ENCODE peak calls at places on chromosome 7, in eight cellular contexts. One of them, this sample, is unnamed.

GRCh38 chr7:106421181-106421762 is 136.5 kb upstream of the NAMPT start:
- DNase-seq in upper lobe of right lung: peak
- DNase-seq in type B pancreatic cell: no peak
- DNase-seq in HCT116: no peak
- DNase-seq in coronary artery: peak
- DNase-seq in HepG2: no peak
- DNase-seq in endothelial cell of umbilical vein: peak
- DNase-seq in transverse colon: peak
- DNase-seq in this sample: no peak

GRCh38 chr7:116138202-116138801 is 72.0 kb upstream of the TES start:
- DNase-seq in upper lobe of right lung: no peak
- DNase-seq in type B pancreatic cell: no peak
- DNase-seq in HCT116: peak
- DNase-seq in coronary artery: no peak
- DNase-seq in HepG2: peak
- DNase-seq in endothelial cell of umbilical vein: peak
- DNase-seq in transverse colon: no peak
- DNase-seq in this sample: no peak

GRCh38 chr7:71626206-71626605 is 494.3 kb downstream of the GALNT17 start:
- DNase-seq in upper lobe of right lung: no peak
- DNase-seq in type B pancreatic cell: no peak
- DNase-seq in HCT116: no peak
- DNase-seq in coronary artery: no peak
- DNase-seq in HepG2: no peak
- DNase-seq in endothelial cell of umbilical vein: no peak
- DNase-seq in transverse colon: no peak
- DNase-seq in this sample: no peak

GRCh38 chr7:7889791-7890568 is 78.6 kb upstream of the GLCCI1 start:
- DNase-seq in upper lobe of right lung: no peak
- DNase-seq in type B pancreatic cell: no peak
- DNase-seq in HCT116: no peak
- DNase-seq in coronary artery: no peak
- DNase-seq in HepG2: no peak
- DNase-seq in endothelial cell of umbilical vein: no peak
- DNase-seq in transverse colon: no peak
- DNase-seq in this sample: no peak

GRCh38 chr7:152076324-152076821 is 50.9 kb downstream of the GALNT11 start:
- DNase-seq in upper lobe of right lung: no peak
- DNase-seq in type B pancreatic cell: no peak
- DNase-seq in HCT116: peak
- DNase-seq in coronary artery: no peak
- DNase-seq in HepG2: peak
- DNase-seq in endothelial cell of umbilical vein: peak
- DNase-seq in transverse colon: peak
- DNase-seq in this sample: no peak

GRCh38 chr7:94423865-94424264 is 29.2 kb downstream of the COL1A2 start:
- DNase-seq in upper lobe of right lung: no peak
- DNase-seq in type B pancreatic cell: no peak
- DNase-seq in HCT116: no peak
- DNase-seq in coronary artery: no peak
- DNase-seq in HepG2: no peak
- DNase-seq in endothelial cell of umbilical vein: no peak
- DNase-seq in transverse colon: no peak
- DNase-seq in this sample: no peak

GRCh38 chr7:70696139-70696782 is 435.7 kb upstream of the GALNT17 start:
- DNase-seq in upper lobe of right lung: no peak
- DNase-seq in type B pancreatic cell: no peak
- DNase-seq in HCT116: no peak
- DNase-seq in coronary artery: no peak
- DNase-seq in HepG2: no peak
- DNase-seq in endothelial cell of umbilical vein: no peak
- DNase-seq in transverse colon: no peak
- DNase-seq in this sample: no peak

GRCh38 chr7:135510603-135511183 is 791 bp upstream of the CNOT4 start:
- DNase-seq in upper lobe of right lung: no peak
- DNase-seq in type B pancreatic cell: no peak
- DNase-seq in HCT116: no peak
- DNase-seq in coronary artery: no peak
- DNase-seq in HepG2: peak
- DNase-seq in endothelial cell of umbilical vein: peak
- DNase-seq in transverse colon: no peak
- DNase-seq in this sample: no peak

GRCh38 chr7:106504620-106505019 is 156.3 kb downstream of the CCDC71L start:
- DNase-seq in upper lobe of right lung: no peak
- DNase-seq in type B pancreatic cell: no peak
- DNase-seq in HCT116: no peak
- DNase-seq in coronary artery: no peak
- DNase-seq in HepG2: no peak
- DNase-seq in endothelial cell of umbilical vein: no peak
- DNase-seq in transverse colon: no peak
- DNase-seq in this sample: no peak

GRCh38 chr7:105909742-105910141 is 33.3 kb upstream of the ATXN7L1 start:
- DNase-seq in upper lobe of right lung: no peak
- DNase-seq in type B pancreatic cell: no peak
- DNase-seq in HCT116: no peak
- DNase-seq in coronary artery: no peak
- DNase-seq in HepG2: no peak
- DNase-seq in endothelial cell of umbilical vein: no peak
- DNase-seq in transverse colon: no peak
- DNase-seq in this sample: no peak

GRCh38 chr7:134448359-134449229 is 10.3 kb downstream of the AKR1B1 start:
- DNase-seq in upper lobe of right lung: no peak
- DNase-seq in type B pancreatic cell: no peak
- DNase-seq in HCT116: peak
- DNase-seq in coronary artery: no peak
- DNase-seq in HepG2: no peak
- DNase-seq in endothelial cell of umbilical vein: peak
- DNase-seq in transverse colon: no peak
- DNase-seq in this sample: no peak

GRCh38 chr7:138838166-138838565 is 40.2 kb upstream of the ATP6V0A4 start:
- DNase-seq in upper lobe of right lung: no peak
- DNase-seq in type B pancreatic cell: no peak
- DNase-seq in HCT116: no peak
- DNase-seq in coronary artery: no peak
- DNase-seq in HepG2: no peak
- DNase-seq in endothelial cell of umbilical vein: no peak
- DNase-seq in transverse colon: no peak
- DNase-seq in this sample: no peak

GRCh38 chr7:93884541-93884940 is 6.0 kb downstream of the TFPI2 start:
- DNase-seq in upper lobe of right lung: no peak
- DNase-seq in type B pancreatic cell: no peak
- DNase-seq in HCT116: no peak
- DNase-seq in coronary artery: no peak
- DNase-seq in HepG2: no peak
- DNase-seq in endothelial cell of umbilical vein: no peak
- DNase-seq in transverse colon: no peak
- DNase-seq in this sample: no peak

GRCh38 chr7:138472292-138473079 is 12.4 kb downstream of the TRIM24 start:
- DNase-seq in upper lobe of right lung: no peak
- DNase-seq in type B pancreatic cell: no peak
- DNase-seq in HCT116: no peak
- DNase-seq in coronary artery: no peak
- DNase-seq in HepG2: peak
- DNase-seq in endothelial cell of umbilical vein: no peak
- DNase-seq in transverse colon: no peak
- DNase-seq in this sample: no peak

GRCh38 chr7:73612598-73613269 is 11.6 kb downstream of the MLXIPL start:
- DNase-seq in upper lobe of right lung: no peak
- DNase-seq in type B pancreatic cell: no peak
- DNase-seq in HCT116: no peak
- DNase-seq in coronary artery: no peak
- DNase-seq in HepG2: peak
- DNase-seq in endothelial cell of umbilical vein: peak
- DNase-seq in transverse colon: peak
- DNase-seq in this sample: no peak

GRCh38 chr7:18437086-18437485 is 58.5 kb upstream of the HDAC9 start:
- DNase-seq in upper lobe of right lung: no peak
- DNase-seq in type B pancreatic cell: no peak
- DNase-seq in HCT116: no peak
- DNase-seq in coronary artery: no peak
- DNase-seq in HepG2: no peak
- DNase-seq in endothelial cell of umbilical vein: no peak
- DNase-seq in transverse colon: no peak
- DNase-seq in this sample: no peak

GRCh38 chr7:73892003-73892975 is 31.3 kb downstream of the TMEM270 start:
- DNase-seq in upper lobe of right lung: no peak
- DNase-seq in type B pancreatic cell: no peak
- DNase-seq in HCT116: no peak
- DNase-seq in coronary artery: no peak
- DNase-seq in HepG2: no peak
- DNase-seq in endothelial cell of umbilical vein: peak
- DNase-seq in transverse colon: peak
- DNase-seq in this sample: no peak

GRCh38 chr7:155268211-155268610 is 29.5 kb upstream of the INSIG1 start:
- DNase-seq in upper lobe of right lung: no peak
- DNase-seq in type B pancreatic cell: no peak
- DNase-seq in HCT116: no peak
- DNase-seq in coronary artery: no peak
- DNase-seq in HepG2: no peak
- DNase-seq in endothelial cell of umbilical vein: no peak
- DNase-seq in transverse colon: no peak
- DNase-seq in this sample: no peak

GRCh38 chr7:72493850-72494661 is 81.9 kb upstream of the CALN1 start:
- DNase-seq in upper lobe of right lung: peak
- DNase-seq in type B pancreatic cell: peak
- DNase-seq in HCT116: peak
- DNase-seq in coronary artery: no peak
- DNase-seq in HepG2: peak
- DNase-seq in endothelial cell of umbilical vein: peak
- DNase-seq in transverse colon: peak
- DNase-seq in this sample: peak

GRCh38 chr7:2001601-2002442 is 230.9 kb downstream of the MAD1L1 start:
- DNase-seq in upper lobe of right lung: peak
- DNase-seq in type B pancreatic cell: no peak
- DNase-seq in HCT116: no peak
- DNase-seq in coronary artery: no peak
- DNase-seq in HepG2: no peak
- DNase-seq in endothelial cell of umbilical vein: no peak
- DNase-seq in transverse colon: no peak
- DNase-seq in this sample: no peak

GRCh38 chr7:38825721-38826440 is 83.1 kb downstream of the VPS41 start:
- DNase-seq in upper lobe of right lung: no peak
- DNase-seq in type B pancreatic cell: no peak
- DNase-seq in HCT116: no peak
- DNase-seq in coronary artery: no peak
- DNase-seq in HepG2: no peak
- DNase-seq in endothelial cell of umbilical vein: no peak
- DNase-seq in transverse colon: no peak
- DNase-seq in this sample: no peak

GRCh38 chr7:151143261-151144015 is 24.1 kb downstream of the GBX1 start:
- DNase-seq in upper lobe of right lung: no peak
- DNase-seq in type B pancreatic cell: no peak
- DNase-seq in HCT116: no peak
- DNase-seq in coronary artery: peak
- DNase-seq in HepG2: no peak
- DNase-seq in endothelial cell of umbilical vein: no peak
- DNase-seq in transverse colon: peak
- DNase-seq in this sample: no peak

GRCh38 chr7:80505900-80506500 is 5.9 kb downstream of the GNAT3 start:
- DNase-seq in upper lobe of right lung: no peak
- DNase-seq in type B pancreatic cell: no peak
- DNase-seq in HCT116: no peak
- DNase-seq in coronary artery: no peak
- DNase-seq in HepG2: no peak
- DNase-seq in endothelial cell of umbilical vein: no peak
- DNase-seq in transverse colon: no peak
- DNase-seq in this sample: no peak
- TF ChIP-seq CTCF in upper lobe of right lung: no peak
- TF ChIP-seq CTCF in type B pancreatic cell: no peak
- TF ChIP-seq CTCF in HCT116: no peak
- TF ChIP-seq CTCF in coronary artery: no peak
- TF ChIP-seq CTCF in HepG2: no peak
- TF ChIP-seq CTCF in endothelial cell of umbilical vein: no peak
- TF ChIP-seq CTCF in transverse colon: no peak
- TF ChIP-seq CTCF in this sample: no peak

DNA sequence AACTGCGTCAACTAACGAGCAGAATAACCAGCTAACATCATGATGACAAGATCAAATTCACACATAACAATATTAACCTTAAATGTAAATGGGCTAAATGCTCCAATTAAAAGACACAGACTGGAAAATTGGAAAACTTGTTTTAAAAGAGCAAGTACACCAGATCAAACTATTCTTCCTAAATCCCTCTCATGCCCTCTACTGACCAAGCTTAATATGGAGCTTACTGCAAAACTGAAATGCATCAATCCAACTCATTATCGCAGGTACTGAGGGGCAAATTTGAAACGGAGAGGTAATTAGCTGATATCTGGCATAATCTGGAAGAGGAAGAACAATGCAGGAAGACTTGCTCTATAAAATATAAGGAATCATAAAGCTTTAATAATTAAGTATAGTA is 1223.8 kb downstream of the NXPH1 start:
- DNase-seq in upper lobe of right lung: no peak
- DNase-seq in type B pancreatic cell: no peak
- DNase-seq in HCT116: no peak
- DNase-seq in coronary artery: no peak
- DNase-seq in HepG2: no peak
- DNase-seq in endothelial cell of umbilical vein: no peak
- DNase-seq in transverse colon: no peak
- DNase-seq in this sample: no peak
- TF ChIP-seq CTCF in upper lobe of right lung: no peak
- TF ChIP-seq CTCF in type B pancreatic cell: peak
- TF ChIP-seq CTCF in HCT116: no peak
- TF ChIP-seq CTCF in coronary artery: no peak
- TF ChIP-seq CTCF in HepG2: no peak
- TF ChIP-seq CTCF in endothelial cell of umbilical vein: no peak
- TF ChIP-seq CTCF in transverse colon: no peak
- TF ChIP-seq CTCF in this sample: no peak

GRCh38 chr7:12434012-12434642 is 30.5 kb upstream of the VWDE start:
- DNase-seq in upper lobe of right lung: no peak
- DNase-seq in type B pancreatic cell: no peak
- DNase-seq in HCT116: no peak
- DNase-seq in coronary artery: no peak
- DNase-seq in HepG2: no peak
- DNase-seq in endothelial cell of umbilical vein: peak
- DNase-seq in transverse colon: no peak
- DNase-seq in this sample: no peak
- TF ChIP-seq CTCF in upper lobe of right lung: peak
- TF ChIP-seq CTCF in type B pancreatic cell: peak
- TF ChIP-seq CTCF in HCT116: peak
- TF ChIP-seq CTCF in coronary artery: no peak
- TF ChIP-seq CTCF in HepG2: peak
- TF ChIP-seq CTCF in endothelial cell of umbilical vein: no peak
- TF ChIP-seq CTCF in transverse colon: no peak
- TF ChIP-seq CTCF in this sample: no peak

DNA sequence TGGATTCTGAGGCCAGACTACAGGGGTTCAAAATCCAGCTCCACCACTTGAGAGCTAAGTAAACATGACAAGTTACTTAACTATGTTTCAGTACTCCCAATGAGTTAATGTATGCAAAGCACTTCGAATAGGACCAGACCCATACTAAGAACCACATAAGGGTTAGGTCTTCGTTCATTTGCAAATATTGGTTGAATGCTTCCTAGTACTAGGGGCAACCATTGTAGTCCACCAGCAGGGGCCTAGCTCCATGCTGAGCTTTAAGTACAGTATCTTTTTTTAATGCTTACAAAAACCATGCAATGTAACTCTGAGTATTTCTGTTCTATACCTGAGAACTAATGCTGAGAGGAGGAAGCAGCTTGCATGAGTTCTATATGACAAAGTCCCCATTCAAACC is 80.4 kb upstream of the PDE1C start:
- DNase-seq in upper lobe of right lung: no peak
- DNase-seq in type B pancreatic cell: no peak
- DNase-seq in HCT116: no peak
- DNase-seq in coronary artery: no peak
- DNase-seq in HepG2: no peak
- DNase-seq in endothelial cell of umbilical vein: no peak
- DNase-seq in transverse colon: no peak
- DNase-seq in this sample: no peak
- TF ChIP-seq CTCF in upper lobe of right lung: no peak
- TF ChIP-seq CTCF in type B pancreatic cell: no peak
- TF ChIP-seq CTCF in HCT116: no peak
- TF ChIP-seq CTCF in coronary artery: no peak
- TF ChIP-seq CTCF in HepG2: no peak
- TF ChIP-seq CTCF in endothelial cell of umbilical vein: no peak
- TF ChIP-seq CTCF in transverse colon: no peak
- TF ChIP-seq CTCF in this sample: no peak